ENCODE peak calls at places on chromosomes 11 and 22, in four cellular contexts. One of them, this sample, is unnamed.
A peak's percentile ranks its signal among the peaks of the same experiment; 100 is the strongest.

GRCh38 chr11:93939084-93939780 is 81.9 kb upstream of the HEPHL1 start:
- DNase-seq in progenitor cell of endocrine pancreas: no peak
- DNase-seq in lower leg skin: no peak
- DNase-seq in pancreas: no peak
- DNase-seq in this sample: no peak

GRCh38 chr22:28600546-28601143 is 79.0 kb downstream of the TTC28 start:
- DNase-seq in lower leg skin: no peak
- DNase-seq in pancreas: no peak
- DNase-seq in progenitor cell of endocrine pancreas: no peak
- DNase-seq in this sample: no peak

GRCh38 chr11:76629133-76629852 is 41.3 kb downstream of the LRRC32 start:
- DNase-seq in pancreas: no peak
- DNase-seq in lower leg skin: peak; percentile 60
- DNase-seq in progenitor cell of endocrine pancreas: no peak
- DNase-seq in this sample: no peak

GRCh38 chr11:9462172-9462799 is 1.5 kb downstream of the ZNF143 start:
- DNase-seq in progenitor cell of endocrine pancreas: no peak
- DNase-seq in lower leg skin: no peak
- DNase-seq in pancreas: no peak
- DNase-seq in this sample: peak; percentile 36

GRCh38 chr11:129455756-129456436 is 80.2 kb downstream of the BARX2 start:
- DNase-seq in pancreas: no peak
- DNase-seq in lower leg skin: no peak
- DNase-seq in progenitor cell of endocrine pancreas: no peak
- DNase-seq in this sample: no peak

GRCh38 chr11:8006349-8006977 is 19.3 kb downstream of the EIF3F start:
- DNase-seq in lower leg skin: peak; percentile 40
- DNase-seq in progenitor cell of endocrine pancreas: peak; percentile 56
- DNase-seq in pancreas: peak; percentile 76
- DNase-seq in this sample: no peak

GRCh38 chr11:94193288-94193687 is 64.6 kb downstream of the PANX1 start:
- DNase-seq in progenitor cell of endocrine pancreas: no peak
- DNase-seq in lower leg skin: no peak
- DNase-seq in pancreas: no peak
- DNase-seq in this sample: no peak

GRCh38 chr11:65851083-65851579 is 6.8 kb downstream of the CFL1 start:
- DNase-seq in progenitor cell of endocrine pancreas: no peak
- DNase-seq in pancreas: peak; percentile 20
- DNase-seq in lower leg skin: no peak
- DNase-seq in this sample: no peak

GRCh38 chr11:14059491-14059890 is 97.0 kb downstream of the SPON1 start:
- DNase-seq in pancreas: no peak
- DNase-seq in lower leg skin: no peak
- DNase-seq in progenitor cell of endocrine pancreas: no peak
- DNase-seq in this sample: no peak

GRCh38 chr11:113877673-113878060 is 2.3 kb upstream of the USP28 start:
- DNase-seq in lower leg skin: no peak
- DNase-seq in progenitor cell of endocrine pancreas: no peak
- DNase-seq in pancreas: no peak
- DNase-seq in this sample: no peak

GRCh38 chr11:63564056-63564784 is 1.0 kb upstream of the PLAAT2 start:
- DNase-seq in lower leg skin: no peak
- DNase-seq in pancreas: no peak
- DNase-seq in progenitor cell of endocrine pancreas: no peak
- DNase-seq in this sample: no peak

GRCh38 chr11:116457336-116458007 is 315.3 kb downstream of the BUD13 start:
- DNase-seq in lower leg skin: no peak
- DNase-seq in pancreas: no peak
- DNase-seq in progenitor cell of endocrine pancreas: no peak
- DNase-seq in this sample: no peak

GRCh38 chr22:23649071-23649501 is 17.0 kb upstream of the DRICH1 start:
- DNase-seq in progenitor cell of endocrine pancreas: no peak
- DNase-seq in lower leg skin: no peak
- DNase-seq in pancreas: no peak
- DNase-seq in this sample: no peak

GRCh38 chr11:128473631-128474030 is 113.7 kb downstream of the ETS1 start:
- DNase-seq in pancreas: no peak
- DNase-seq in progenitor cell of endocrine pancreas: no peak
- DNase-seq in lower leg skin: no peak
- DNase-seq in this sample: no peak

GRCh38 chr22:17103351-17103750 is 17.8 kb downstream of the TMEM121B start:
- DNase-seq in pancreas: no peak
- DNase-seq in progenitor cell of endocrine pancreas: no peak
- DNase-seq in lower leg skin: no peak
- DNase-seq in this sample: no peak

GRCh38 chr11:15775797-15776196 is 580.5 kb downstream of the SOX6 start:
- DNase-seq in pancreas: no peak
- DNase-seq in progenitor cell of endocrine pancreas: no peak
- DNase-seq in lower leg skin: no peak
- DNase-seq in this sample: no peak

GRCh38 chr11:61298663-61299244 is 3.6 kb upstream of the VWCE start:
- DNase-seq in lower leg skin: no peak
- DNase-seq in progenitor cell of endocrine pancreas: no peak
- DNase-seq in pancreas: no peak
- DNase-seq in this sample: no peak

GRCh38 chr11:130585545-130585944 is 137.1 kb downstream of the ADAMTS15 start:
- DNase-seq in lower leg skin: no peak
- DNase-seq in pancreas: no peak
- DNase-seq in progenitor cell of endocrine pancreas: no peak
- DNase-seq in this sample: no peak

GRCh38 chr22:44931077-44931540 is 78.7 kb downstream of the PHF21B start:
- DNase-seq in lower leg skin: no peak
- DNase-seq in pancreas: no peak
- DNase-seq in progenitor cell of endocrine pancreas: no peak
- DNase-seq in this sample: no peak

GRCh38 chr22:26725012-26725676 is 67.8 kb downstream of the MIAT start:
- DNase-seq in lower leg skin: no peak
- DNase-seq in progenitor cell of endocrine pancreas: no peak
- DNase-seq in pancreas: no peak
- DNase-seq in this sample: no peak

GRCh38 chr11:116689413-116690127 is 83.2 kb downstream of the BUD13 start:
- DNase-seq in lower leg skin: no peak
- DNase-seq in pancreas: no peak
- DNase-seq in progenitor cell of endocrine pancreas: no peak
- DNase-seq in this sample: no peak

GRCh38 chr11:24496728-24497396 is at the start of gene LUZP2:
- DNase-seq in pancreas: peak; percentile 13
- DNase-seq in lower leg skin: no peak
- DNase-seq in progenitor cell of endocrine pancreas: peak; percentile 37
- DNase-seq in this sample: peak; percentile 26

GRCh38 chr22:39215070-39215396 is 29.7 kb downstream of the PDGFB start:
- DNase-seq in progenitor cell of endocrine pancreas: no peak
- DNase-seq in lower leg skin: no peak
- DNase-seq in pancreas: no peak
- DNase-seq in this sample: no peak

GRCh38 chr11:31050061-31050790 is 319.3 kb downstream of the DCDC1 start:
- DNase-seq in pancreas: no peak
- DNase-seq in lower leg skin: no peak
- DNase-seq in progenitor cell of endocrine pancreas: no peak
- DNase-seq in this sample: peak; percentile 10

GRCh38 chr11:86073948-86074347 is 5.1 kb upstream of the PICALM start:
- DNase-seq in progenitor cell of endocrine pancreas: no peak
- DNase-seq in lower leg skin: no peak
- DNase-seq in pancreas: no peak
- DNase-seq in this sample: no peak

GRCh38 chr11:78313898-78314297 is 103.7 kb downstream of the GAB2 start:
- DNase-seq in progenitor cell of endocrine pancreas: no peak
- DNase-seq in lower leg skin: no peak
- DNase-seq in pancreas: no peak
- DNase-seq in this sample: no peak

GRCh38 chr22:27534720-27535125 is 266.8 kb downstream of the MN1 start:
- DNase-seq in progenitor cell of endocrine pancreas: no peak
- DNase-seq in lower leg skin: no peak
- DNase-seq in pancreas: no peak
- DNase-seq in this sample: no peak

GRCh38 chr11:12066056-12066798 is 44.2 kb upstream of the MICAL2 start:
- DNase-seq in lower leg skin: peak; percentile 67
- DNase-seq in progenitor cell of endocrine pancreas: no peak
- DNase-seq in pancreas: peak; percentile 41
- DNase-seq in this sample: no peak

GRCh38 chr11:35541621-35542375 is 16.4 kb upstream of the PAMR1 start:
- DNase-seq in pancreas: no peak
- DNase-seq in lower leg skin: peak; percentile 69
- DNase-seq in progenitor cell of endocrine pancreas: no peak
- DNase-seq in this sample: peak; percentile 24

GRCh38 chr11:11841121-11841604 is 609 bp upstream of the USP47 start:
- DNase-seq in pancreas: no peak
- DNase-seq in lower leg skin: no peak
- DNase-seq in progenitor cell of endocrine pancreas: peak; percentile 16
- DNase-seq in this sample: peak; percentile 71

GRCh38 chr22:38220653-38221386 is 19.0 kb downstream of the MAFF start:
- DNase-seq in pancreas: no peak
- DNase-seq in lower leg skin: no peak
- DNase-seq in progenitor cell of endocrine pancreas: no peak
- DNase-seq in this sample: no peak

GRCh38 chr22:25453557-25453956 is 110.9 kb upstream of the GRK3 start:
- DNase-seq in progenitor cell of endocrine pancreas: no peak
- DNase-seq in lower leg skin: no peak
- DNase-seq in pancreas: no peak
- DNase-seq in this sample: no peak

GRCh38 chr11:133162228-133162627 is 370.1 kb downstream of the OPCML start:
- DNase-seq in progenitor cell of endocrine pancreas: no peak
- DNase-seq in pancreas: peak; percentile 33
- DNase-seq in lower leg skin: no peak
- DNase-seq in this sample: peak; percentile 27

GRCh38 chr22:47107431-47107830 is 345.0 kb downstream of the TBC1D22A start:
- DNase-seq in pancreas: no peak
- DNase-seq in progenitor cell of endocrine pancreas: no peak
- DNase-seq in lower leg skin: no peak
- DNase-seq in this sample: no peak

GRCh38 chr22:42922374-42923177 is 65.5 kb upstream of the ARFGAP3 start:
- DNase-seq in pancreas: no peak
- DNase-seq in progenitor cell of endocrine pancreas: no peak
- DNase-seq in lower leg skin: no peak
- DNase-seq in this sample: peak; percentile 15

GRCh38 chr11:26522912-26523610 is 49.0 kb downstream of the MUC15 start:
- DNase-seq in pancreas: no peak
- DNase-seq in progenitor cell of endocrine pancreas: no peak
- DNase-seq in lower leg skin: no peak
- DNase-seq in this sample: peak; percentile 1
- TF ChIP-seq CTCF in pancreas: no peak
- TF ChIP-seq CTCF in progenitor cell of endocrine pancreas: peak; percentile 40
- TF ChIP-seq CTCF in lower leg skin: no peak
- TF ChIP-seq CTCF in this sample: no peak

DNA sequence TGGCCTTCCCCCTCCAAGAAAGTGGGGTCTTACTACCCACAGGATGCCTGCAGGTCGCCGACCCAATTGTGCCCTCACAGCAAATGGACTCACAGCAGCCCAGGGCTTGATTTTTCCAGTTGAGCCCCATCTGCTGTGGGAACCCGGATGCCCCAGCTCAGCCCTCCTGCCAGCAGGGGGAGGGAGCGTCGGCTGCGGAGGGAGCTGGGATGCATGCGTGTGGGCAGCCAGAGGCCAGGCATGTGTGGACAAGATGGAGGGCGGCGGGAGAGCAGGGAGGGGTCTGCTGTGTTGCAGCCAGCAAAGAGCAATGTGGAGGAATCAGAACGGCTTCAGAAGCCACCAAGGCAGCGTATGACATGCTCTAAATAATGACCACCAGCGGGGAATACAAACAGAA is 41.0 kb upstream of the EIF3D start:
- DNase-seq in pancreas: no peak
- DNase-seq in lower leg skin: no peak
- DNase-seq in progenitor cell of endocrine pancreas: no peak
- DNase-seq in this sample: no peak
- TF ChIP-seq CTCF in pancreas: no peak
- TF ChIP-seq CTCF in lower leg skin: no peak
- TF ChIP-seq CTCF in progenitor cell of endocrine pancreas: peak; percentile 44
- TF ChIP-seq CTCF in this sample: no peak

DNA sequence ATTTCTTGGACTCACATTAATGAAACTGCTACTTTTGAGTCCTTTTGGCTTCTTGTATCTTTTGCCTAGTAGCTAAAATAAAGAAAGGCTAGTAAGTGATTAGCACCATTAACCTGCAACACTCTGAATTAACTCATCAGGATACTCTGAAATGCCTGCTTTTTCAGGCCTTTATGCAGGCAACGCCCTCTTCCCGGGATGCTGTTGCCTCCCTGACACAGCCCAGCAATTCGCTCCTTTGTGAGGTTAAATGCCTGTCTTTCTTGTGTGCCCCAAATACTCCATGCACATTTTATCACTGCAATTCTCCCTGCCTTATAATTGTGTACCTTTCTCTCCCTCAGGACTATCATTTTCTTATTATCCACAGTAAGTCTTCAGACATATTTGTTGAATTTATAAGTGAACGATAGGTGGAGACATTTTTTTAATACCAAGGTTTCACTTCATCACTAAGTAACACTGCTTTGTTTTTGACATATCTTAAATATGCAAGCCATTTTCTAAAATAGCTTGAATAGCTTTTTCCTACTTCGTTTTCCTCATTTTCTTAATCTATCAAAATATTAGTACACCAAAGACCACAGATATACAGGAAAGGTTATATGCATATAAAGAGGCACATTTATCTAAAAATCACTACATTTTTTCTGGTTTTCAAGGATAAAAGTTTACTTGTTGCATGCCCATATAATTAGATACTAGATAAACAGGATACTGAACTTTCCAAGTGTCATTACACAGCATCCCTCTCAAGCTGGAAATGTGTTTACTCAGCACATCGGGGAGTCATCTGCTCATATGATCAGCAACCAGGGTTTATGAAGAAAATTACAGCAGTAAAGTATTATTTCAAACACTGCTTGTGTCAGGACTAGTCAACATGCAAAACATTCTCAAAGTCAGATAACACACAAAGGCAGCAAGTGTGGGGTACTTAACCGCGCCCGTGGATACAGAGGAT is 48.5 kb upstream of the DDI1 start:
- DNase-seq in progenitor cell of endocrine pancreas: no peak
- DNase-seq in pancreas: no peak
- DNase-seq in lower leg skin: no peak
- DNase-seq in this sample: no peak
- TF ChIP-seq CTCF in progenitor cell of endocrine pancreas: no peak
- TF ChIP-seq CTCF in pancreas: no peak
- TF ChIP-seq CTCF in lower leg skin: no peak
- TF ChIP-seq CTCF in this sample: no peak

DNA sequence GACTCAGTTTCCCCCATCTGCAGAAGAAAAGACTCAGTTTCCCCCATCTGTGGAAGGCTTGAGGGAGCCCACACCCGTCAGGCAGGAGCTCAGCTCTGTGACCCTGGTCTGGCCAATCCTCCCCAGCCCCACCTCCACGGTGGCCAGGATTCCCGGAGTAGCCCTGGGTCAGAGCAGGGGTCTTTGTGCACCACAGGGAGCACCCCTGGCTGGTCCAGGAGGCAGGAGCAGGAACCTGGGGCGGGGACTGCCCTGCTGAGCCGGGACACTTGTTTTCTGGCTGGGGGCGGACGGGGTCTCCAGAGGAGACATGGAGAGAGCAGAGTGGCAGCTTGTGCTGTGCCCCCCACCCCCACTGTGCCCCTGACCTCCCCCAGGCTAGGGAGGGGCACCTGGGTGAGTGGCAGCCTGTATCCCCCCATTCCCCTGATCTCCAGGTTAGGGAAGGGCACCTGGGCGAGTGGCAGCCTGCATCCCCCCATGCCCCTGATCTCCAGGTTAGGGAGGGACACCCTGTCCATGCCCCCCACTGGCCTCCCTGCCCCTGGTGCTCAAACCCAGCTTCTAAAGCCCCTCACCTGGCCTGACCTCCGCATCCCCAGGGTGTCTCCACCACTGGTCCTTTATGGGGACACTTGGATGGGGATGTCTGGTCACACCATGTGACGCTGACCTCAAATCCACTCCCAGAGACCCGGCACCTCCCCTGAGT is 18.8 kb downstream of the IL17REL start:
- DNase-seq in lower leg skin: no peak
- DNase-seq in progenitor cell of endocrine pancreas: no peak
- DNase-seq in pancreas: no peak
- DNase-seq in this sample: no peak
- TF ChIP-seq CTCF in lower leg skin: no peak
- TF ChIP-seq CTCF in progenitor cell of endocrine pancreas: no peak
- TF ChIP-seq CTCF in pancreas: peak; percentile 1
- TF ChIP-seq CTCF in this sample: no peak

This sample was measured in mucosa of descending colon.